ENCODE peak calls at places on chromosomes 13 and 19, in eight cellular contexts. R is CD8-positive, alpha-beta T cell; A is AG04450; I is WERI-Rb-1; C is pancreas; Q is left ventricle myocardium inferior; T is psoas muscle; N is neural progenitor cell. U is an unnamed sample. For H3K27me3 and H3K9me3, the result is how much of the 10 kb centered on the place peaks cover.

GRCh38 chr13:78600317-78600899 is 2.9 kb downstream of the POU4F1 start:
- DNase-seq in R (no peak), A (no peak), I (no peak), C (no peak), Q (no peak), T (no peak), N (peak), U (no peak)

GRCh38 chr19:676343-677105 is at the start of gene FSTL3:
- DNase-seq in R (no peak), A (no peak), I (no peak), C (no peak), Q (no peak), T (peak), N (peak), U (peak)

GRCh38 chr19:31352782-31353651 is 3.8 kb upstream of the TSHZ3 start:
- DNase-seq in R (no peak), A (no peak), I (no peak), C (no peak), Q (no peak), T (no peak), N (peak), U (no peak)

GRCh38 chr13:105220063-105220462 is 1315.4 kb downstream of the EFNB2 start:
- DNase-seq in R (no peak), A (no peak), I (no peak), C (no peak), Q (no peak), T (no peak), N (no peak), U (no peak)

GRCh38 chr19:19552811-19553210 is 14.7 kb downstream of the CILP2 start:
- DNase-seq in R (no peak), A (no peak), I (peak), C (no peak), Q (no peak), T (no peak), N (peak), U (peak)

GRCh38 chr13:29897102-29897501 is 46.7 kb upstream of the UBL3 start:
- DNase-seq in R (no peak), A (no peak), I (no peak), C (no peak), Q (no peak), T (no peak), N (no peak), U (no peak)

GRCh38 chr13:98890186-98890585 is 87.7 kb downstream of the DOCK9 start:
- DNase-seq in R (no peak), A (peak), I (no peak), C (no peak), Q (no peak), T (no peak), N (no peak), U (no peak)

GRCh38 chr13:64453831-64454230 is 2776.3 kb downstream of the PCDH9 start:
- DNase-seq in R (no peak), A (no peak), I (no peak), C (no peak), Q (no peak), T (peak), N (peak), U (peak)

GRCh38 chr13:62432906-62433305 is 1017.3 kb upstream of the PCDH20 start:
- DNase-seq in R (no peak), A (no peak), I (no peak), C (no peak), Q (no peak), T (no peak), N (no peak), U (no peak)

GRCh38 chr13:48155850-48156249 is 60.9 kb upstream of the MED4 start:
- DNase-seq in R (no peak), A (no peak), I (no peak), C (no peak), Q (no peak), T (no peak), N (no peak), U (no peak)

GRCh38 chr19:34336781-34337271 is 28.2 kb upstream of the GPI start:
- DNase-seq in R (no peak), A (no peak), I (no peak), C (no peak), Q (no peak), T (no peak), N (peak), U (no peak)

GRCh38 chr19:5172859-5173577 is 167.6 kb downstream of the PTPRS start:
- DNase-seq in R (no peak), A (peak), I (no peak), C (no peak), Q (no peak), T (no peak), N (no peak), U (no peak)

GRCh38 chr19:1989513-1990229 is 25.8 kb downstream of the BTBD2 start:
- DNase-seq in R (no peak), A (no peak), I (no peak), C (no peak), Q (no peak), T (peak), N (no peak), U (no peak)

GRCh38 chr19:13764821-13765394 is 586 bp downstream of the MRI1 start:
- DNase-seq in R (peak), A (no peak), I (no peak), C (peak), Q (peak), T (peak), N (peak), U (peak)

GRCh38 chr19:31232871-31233270 is 116.4 kb downstream of the TSHZ3 start:
- DNase-seq in R (no peak), A (peak), I (no peak), C (no peak), Q (no peak), T (no peak), N (no peak), U (no peak)

GRCh38 chr19:7673995-7674667 is 2.8 kb upstream of the MCEMP1 start:
- DNase-seq in R (no peak), A (no peak), I (peak), C (peak), Q (peak), T (peak), N (peak), U (peak)

GRCh38 chr13:51425410-51426042 is 27.3 kb downstream of the INTS6 start:
- DNase-seq in R (no peak), A (no peak), I (no peak), C (no peak), Q (no peak), T (no peak), N (no peak), U (no peak)

GRCh38 chr13:49058761-49059160 is 83.0 kb downstream of the FNDC3A start:
- DNase-seq in R (no peak), A (no peak), I (no peak), C (no peak), Q (no peak), T (no peak), N (no peak), U (no peak)

GRCh38 chr13:36680918-36681317 is 7.1 kb downstream of the SERTM1 start:
- DNase-seq in R (no peak), A (no peak), I (no peak), C (no peak), Q (no peak), T (no peak), N (no peak), U (no peak)

GRCh38 chr19:29560313-29561075 is 34.7 kb downstream of the VSTM2B start:
- DNase-seq in R (no peak), A (no peak), I (no peak), C (no peak), Q (no peak), T (no peak), N (no peak), U (no peak)

GRCh38 chr13:108508263-108508662 is 121.1 kb upstream of the MYO16 start:
- DNase-seq in R (no peak), A (no peak), I (no peak), C (no peak), Q (no peak), T (no peak), N (peak), U (no peak)

GRCh38 chr13:88339271-88339741 is 668.1 kb downstream of the SLITRK5 start:
- DNase-seq in R (no peak), A (no peak), I (peak), C (no peak), Q (no peak), T (no peak), N (no peak), U (peak)

GRCh38 chr19:14070268-14071050 is 2.1 kb upstream of the MISP3 start:
- DNase-seq in R (no peak), A (no peak), I (no peak), C (no peak), Q (peak), T (no peak), N (no peak), U (peak)

GRCh38 chr13:99380921-99381645 is 73.9 kb upstream of the GPR183 start:
- DNase-seq in R (peak), A (no peak), I (no peak), C (no peak), Q (no peak), T (no peak), N (no peak), U (no peak)

GRCh38 chr19:1526066-1526778 is 2.3 kb downstream of the PLK5 start:
- DNase-seq in R (no peak), A (no peak), I (no peak), C (no peak), Q (no peak), T (no peak), N (no peak), U (peak)

GRCh38 chr13:99207511-99207910 is 6.9 kb downstream of the UBAC2 start:
- DNase-seq in R (no peak), A (no peak), I (no peak), C (no peak), Q (no peak), T (no peak), N (no peak), U (no peak)

GRCh38 chr19:48274938-48275337 is 5.1 kb downstream of the ZNF114 start:
- DNase-seq in R (no peak), A (no peak), I (no peak), C (no peak), Q (no peak), T (no peak), N (no peak), U (peak)

GRCh38 chr13:98942997-98943396 is 34.9 kb downstream of the DOCK9 start:
- DNase-seq in R (no peak), A (no peak), I (no peak), C (no peak), Q (no peak), T (no peak), N (no peak), U (no peak)

GRCh38 chr13:45678282-45678681 is 23.8 kb upstream of the CBY2 start:
- DNase-seq in R (no peak), A (no peak), I (no peak), C (no peak), Q (no peak), T (no peak), N (peak), U (no peak)

GRCh38 chr13:110109910-110110309 is 197.0 kb downstream of the COL4A1 start:
- DNase-seq in R (no peak), A (peak), I (peak), C (no peak), Q (peak), T (peak), N (peak), U (peak)

GRCh38 chr13:98476538-98476966 is 100.4 kb downstream of the STK24 start:
- DNase-seq in R (peak), A (no peak), I (no peak), C (peak), Q (peak), T (peak), N (no peak), U (peak)

GRCh38 chr19:24065865-24066604 is 21.0 kb upstream of the ZNF254 start:
- DNase-seq in R (no peak), A (no peak), I (no peak), C (no peak), Q (no peak), T (no peak), N (no peak), U (no peak)

GRCh38 chr13:76438050-76438449 is 448.2 kb downstream of the KCTD12 start:
- DNase-seq in R (no peak), A (peak), I (no peak), C (no peak), Q (no peak), T (no peak), N (no peak), U (no peak)

GRCh38 chr13:95596701-95597100 is 44.2 kb downstream of the CLDN10 start:
- DNase-seq in R (no peak), A (no peak), I (no peak), C (no peak), Q (no peak), T (no peak), N (no peak), U (no peak)

GRCh38 chr19:19948800-19949199 is 48.1 kb downstream of the ZNF93 start:
- DNase-seq in R (no peak), A (no peak), I (no peak), C (no peak), Q (no peak), T (no peak), N (no peak), U (no peak)

DNA sequence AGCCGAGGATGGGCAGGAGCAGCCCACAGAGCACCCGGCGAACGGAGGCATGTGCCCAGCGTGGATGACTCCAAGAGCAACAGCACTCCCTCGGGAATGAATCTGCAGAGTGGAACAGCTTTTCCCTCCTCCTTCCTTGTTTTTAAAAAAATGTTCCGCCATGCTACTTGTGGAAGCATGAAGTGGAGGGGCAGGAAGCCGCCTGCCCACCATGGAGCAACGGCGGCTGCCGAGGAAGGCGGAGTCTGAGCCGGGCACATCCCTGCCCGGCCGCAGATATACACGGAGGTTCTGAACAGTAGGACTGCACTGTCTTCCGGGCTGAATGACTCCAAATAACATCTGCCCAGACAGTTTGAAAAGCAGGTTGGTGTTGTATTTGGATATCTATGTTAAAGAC is 65.2 kb downstream of the SOX1 start:
- DNase-seq in R (no peak), A (no peak), I (no peak), C (no peak), Q (no peak), T (no peak), N (no peak), U (no peak)
- H3K27me3 ChIP-seq in R (under half), A (under half), I (half or more), C (under half), Q (half or more), T (under half), N (under half), U (under half)

GRCh38 chr19:15536350-15536749 is 28.0 kb downstream of the CYP4F22 start:
- DNase-seq in R (no peak), A (no peak), I (no peak), C (no peak), Q (no peak), T (no peak), N (no peak), U (no peak)
- H3K9me3 ChIP-seq in R (under half), A (under half), I (under half), C (under half), Q (under half), T (under half), N (under half), U (under half)

GRCh38 chr19:38695832-38696732 is 48.2 kb downstream of the CAPN12 start:
- DNase-seq in R (no peak), A (no peak), I (no peak), C (no peak), Q (no peak), T (no peak), N (no peak), U (peak)

GRCh38 chr19:38692458-38693379 is 45.3 kb downstream of the ACTN4 start:
- DNase-seq in R (no peak), A (no peak), I (no peak), C (no peak), Q (no peak), T (no peak), N (peak), U (no peak)

GRCh38 chr19:38695319-38695683 is 47.9 kb downstream of the ACTN4 start:
- DNase-seq in R (no peak), A (no peak), I (no peak), C (no peak), Q (no peak), T (no peak), N (no peak), U (no peak)

GRCh38 chr19:38691938-38692457 is 44.5 kb downstream of the ACTN4 start:
- DNase-seq in R (no peak), A (peak), I (no peak), C (no peak), Q (no peak), T (peak), N (no peak), U (peak)

GRCh38 chr19:38693380-38694223 is 46.2 kb downstream of the ACTN4 start:
- DNase-seq in R (peak), A (no peak), I (no peak), C (peak), Q (no peak), T (no peak), N (peak), U (peak)
- H3K4me3 ChIP-seq in R (peak), A (no peak), I (no peak), C (no peak), Q (peak), T (peak), N (no peak), U (no peak)

GRCh38 chr19:55836340-55836739 is at the start of gene NLRP4:
- DNase-seq in R (no peak), A (no peak), I (no peak), C (no peak), Q (no peak), T (no peak), N (no peak), U (no peak)
- H3K27me3 ChIP-seq in R (under half), A (under half), I (half or more), C (under half), Q (under half), T (under half), N (under half), U (under half)

GRCh38 chr19:9570255-9570654 is 14.0 kb downstream of the ZNF121 start:
- DNase-seq in R (no peak), A (no peak), I (no peak), C (no peak), Q (no peak), T (no peak), N (no peak), U (no peak)

GRCh38 chr19:9566729-9567128 is 17.6 kb downstream of the ZNF121 start:
- DNase-seq in R (no peak), A (no peak), I (no peak), C (no peak), Q (no peak), T (no peak), N (no peak), U (no peak)

DNA sequence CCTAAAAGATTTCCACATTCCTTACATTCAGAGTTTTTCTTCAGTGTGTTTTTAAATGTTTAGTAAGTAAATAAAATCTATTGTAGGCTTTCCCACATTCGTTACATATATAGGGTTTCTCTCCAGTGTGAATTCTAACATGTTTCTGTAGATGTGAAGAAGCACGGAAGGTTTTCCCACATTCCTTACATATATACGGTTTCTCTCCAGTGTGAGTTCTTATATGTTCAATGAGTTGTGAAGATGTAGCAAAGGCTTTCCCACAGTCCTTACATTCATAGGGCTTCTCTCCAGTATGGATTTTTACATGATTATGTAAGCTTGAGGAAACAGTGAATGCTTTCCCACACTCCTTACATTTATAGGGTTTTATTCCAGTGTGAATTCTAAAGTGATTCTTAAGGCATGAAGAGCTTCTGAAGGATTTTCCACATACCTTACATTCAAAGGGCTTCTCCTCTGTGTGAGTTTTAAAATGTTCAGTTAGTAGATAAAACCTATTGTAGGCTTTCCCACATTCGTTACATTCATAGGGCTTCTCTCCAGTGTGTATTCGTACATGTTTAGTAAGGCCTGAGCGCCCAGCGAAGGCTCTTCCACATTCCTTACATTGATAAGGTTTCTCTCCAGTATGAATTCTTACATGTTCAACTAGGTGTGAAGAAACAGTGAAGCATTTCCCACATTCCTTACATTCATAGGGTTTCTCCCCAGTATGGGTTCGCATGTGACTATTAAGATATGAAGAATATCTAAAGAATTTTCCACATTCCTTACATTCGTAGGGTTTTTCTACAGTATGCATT is 18.2 kb downstream of the ZNF121 start:
- DNase-seq in R (no peak), A (no peak), I (no peak), C (no peak), Q (no peak), T (no peak), N (no peak), U (no peak)
- H3K9me3 ChIP-seq in R (half or more), A (half or more), I (under half), C (under half), Q (half or more), T (half or more), N (half or more), U (under half)

U was measured in right cardiac atrium.